ENCODE peak calls at places on chromosomes 13 and 19, in seven cellular contexts. Z is fibroblast of lung, U is neuronal stem cell, H is trophoblast cell, J is GM23248, E is Karpas-422, P is IMR-90. C is an unnamed sample.

GRCh38 chr13:113584205-113584869 is at the start of gene TFDP1:
- DNase-seq in Z (peak), U (peak), H (peak), J (peak), E (peak), P (peak), C (no peak)

GRCh38 chr13:32947886-32948285 is 68.3 kb upstream of the KL start:
- DNase-seq in Z (no peak), U (no peak), H (no peak), J (no peak), E (no peak), P (no peak), C (no peak)

GRCh38 chr13:106484755-106485193 is 50.7 kb downstream of the EFNB2 start:
- DNase-seq in Z (peak), U (no peak), H (no peak), J (no peak), E (no peak), P (peak), C (no peak)

GRCh38 chr13:21014666-21015170 is 46.7 kb downstream of the LATS2 start:
- DNase-seq in Z (peak), U (no peak), H (no peak), J (peak), E (no peak), P (peak), C (no peak)

GRCh38 chr19:46656541-46656940 is 4.4 kb downstream of the DACT3 start:
- DNase-seq in Z (no peak), U (no peak), H (no peak), J (no peak), E (no peak), P (no peak), C (no peak)

GRCh38 chr13:48050550-48050949 is 13.0 kb downstream of the NUDT15 start:
- DNase-seq in Z (no peak), U (no peak), H (no peak), J (no peak), E (no peak), P (no peak), C (no peak)

GRCh38 chr13:96967248-96967745 is 27.0 kb downstream of the OXGR1 start:
- DNase-seq in Z (no peak), U (no peak), H (no peak), J (peak), E (peak), P (no peak), C (no peak)

GRCh38 chr19:9597027-9597426 is 12.7 kb upstream of the ZNF121 start:
- DNase-seq in Z (peak), U (no peak), H (peak), J (peak), E (no peak), P (peak), C (no peak)

GRCh38 chr13:109722068-109722467 is 64.3 kb downstream of the IRS2 start:
- DNase-seq in Z (no peak), U (no peak), H (no peak), J (no peak), E (no peak), P (no peak), C (no peak)

GRCh38 chr13:113110852-113111315 is 5.3 kb downstream of the F7 start:
- DNase-seq in Z (no peak), U (no peak), H (no peak), J (no peak), E (no peak), P (no peak), C (no peak)

GRCh38 chr13:24063281-24063851 is 97.2 kb upstream of the SPATA13 start:
- DNase-seq in Z (peak), U (no peak), H (no peak), J (no peak), E (no peak), P (no peak), C (no peak)

GRCh38 chr13:93977986-93978385 is 501.5 kb downstream of the DCT start:
- DNase-seq in Z (peak), U (no peak), H (no peak), J (no peak), E (no peak), P (no peak), C (no peak)

GRCh38 chr19:11673608-11674041 is 65.1 kb downstream of the ZNF823 start:
- DNase-seq in Z (peak), U (peak), H (peak), J (peak), E (peak), P (peak), C (no peak)

GRCh38 chr13:43368003-43368402 is 344.6 kb downstream of the DNAJC15 start:
- DNase-seq in Z (peak), U (no peak), H (no peak), J (peak), E (no peak), P (peak), C (no peak)

GRCh38 chr13:95524270-95524901 is 28.1 kb upstream of the CLDN10 start:
- DNase-seq in Z (no peak), U (no peak), H (no peak), J (peak), E (no peak), P (no peak), C (peak)

GRCh38 chr13:37475151-37475550 is 123.4 kb downstream of the POSTN start:
- DNase-seq in Z (no peak), U (no peak), H (no peak), J (no peak), E (no peak), P (peak), C (no peak)

DNA sequence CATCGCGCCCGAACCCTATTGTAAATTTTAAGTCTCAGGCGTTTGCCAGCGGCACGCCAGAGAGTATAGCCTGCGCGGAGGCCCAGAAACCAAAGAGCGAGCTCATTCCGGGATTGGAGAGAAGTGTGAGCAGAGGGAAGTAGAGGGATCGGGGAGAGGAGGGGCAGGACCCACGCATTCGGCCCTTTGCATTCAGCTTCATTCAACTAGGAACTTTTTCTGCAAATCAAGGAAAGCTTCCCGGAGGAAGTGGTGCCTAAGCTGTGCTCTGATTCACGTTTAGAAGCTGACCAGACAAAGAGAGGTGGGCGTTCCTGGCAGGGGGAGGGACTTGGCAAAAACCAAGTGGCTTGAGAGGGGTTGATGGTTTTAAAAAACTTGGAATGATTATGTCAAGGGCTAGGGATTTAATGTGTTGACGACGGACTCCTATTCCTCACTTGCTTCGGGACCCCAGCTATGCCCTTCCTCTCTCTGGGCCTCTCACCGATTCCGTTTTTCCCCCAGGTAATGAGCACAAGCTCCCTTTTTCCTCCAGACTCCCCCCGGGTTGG is 858 bp upstream of the PRMT1 start:
- DNase-seq in Z (peak), U (peak), H (peak), J (peak), E (peak), P (peak), C (peak)
- H3K4me3 ChIP-seq in Z (peak), U (peak), H (peak), J (peak), E (peak), P (peak), C (peak)

DNA sequence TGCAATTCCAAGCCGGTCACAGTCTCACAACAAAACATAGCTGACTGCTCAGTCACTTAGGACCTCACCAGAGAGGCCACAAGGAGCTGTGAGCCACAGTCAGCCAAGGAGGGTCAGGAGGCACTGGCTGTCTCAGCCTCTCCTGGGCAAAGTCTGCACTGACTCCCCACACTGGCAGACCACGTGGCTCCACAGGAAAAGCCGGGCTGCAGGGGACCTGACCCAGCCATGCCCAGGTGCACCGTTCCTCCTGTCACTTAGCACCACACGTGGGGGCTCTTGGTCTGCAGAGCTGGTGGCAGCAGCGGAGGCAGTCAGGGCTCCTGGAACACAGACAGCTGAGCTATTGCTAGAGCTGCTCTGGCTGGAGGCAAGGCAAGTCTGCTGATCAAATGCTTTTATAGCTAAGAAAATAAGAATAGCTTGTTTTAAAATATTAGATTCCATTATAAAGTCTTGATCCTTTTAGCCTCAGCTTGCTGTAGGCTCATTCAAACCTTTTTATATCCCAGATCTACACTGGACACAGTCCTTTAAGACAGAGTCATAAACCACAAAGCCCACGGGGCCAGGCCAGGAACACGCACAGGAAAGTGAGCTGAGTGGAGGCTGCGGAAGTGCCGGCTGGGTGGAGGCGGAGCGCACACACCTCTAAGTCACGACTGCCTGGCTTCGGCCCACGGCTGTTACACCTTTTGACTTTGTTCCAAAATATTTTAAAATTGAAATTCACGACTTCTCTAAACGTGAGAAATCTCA is 744.1 kb downstream of the UQCRFS1 start:
- DNase-seq in Z (peak), U (no peak), H (no peak), J (peak), E (no peak), P (no peak), C (no peak)
- H3K4me2 ChIP-seq in Z (no peak), U (no peak), H (no peak), J (peak), E (no peak), P (no peak), C (peak)

GRCh38 chr13:85879014-85879413 is 79.8 kb upstream of the SLITRK6 start:
- DNase-seq in Z (no peak), U (no peak), H (no peak), J (no peak), E (no peak), P (no peak), C (no peak)
- H3K9ac ChIP-seq in Z (no peak), U (no peak), H (no peak), J (no peak), E (no peak), P (no peak), C (no peak)

GRCh38 chr13:40995997-40996396 is 23.1 kb downstream of the ELF1 start:
- DNase-seq in Z (no peak), U (no peak), H (no peak), J (no peak), E (no peak), P (no peak), C (no peak)
- H3K4me3 ChIP-seq in Z (no peak), U (no peak), H (no peak), J (no peak), E (no peak), P (no peak), C (no peak)

DNA sequence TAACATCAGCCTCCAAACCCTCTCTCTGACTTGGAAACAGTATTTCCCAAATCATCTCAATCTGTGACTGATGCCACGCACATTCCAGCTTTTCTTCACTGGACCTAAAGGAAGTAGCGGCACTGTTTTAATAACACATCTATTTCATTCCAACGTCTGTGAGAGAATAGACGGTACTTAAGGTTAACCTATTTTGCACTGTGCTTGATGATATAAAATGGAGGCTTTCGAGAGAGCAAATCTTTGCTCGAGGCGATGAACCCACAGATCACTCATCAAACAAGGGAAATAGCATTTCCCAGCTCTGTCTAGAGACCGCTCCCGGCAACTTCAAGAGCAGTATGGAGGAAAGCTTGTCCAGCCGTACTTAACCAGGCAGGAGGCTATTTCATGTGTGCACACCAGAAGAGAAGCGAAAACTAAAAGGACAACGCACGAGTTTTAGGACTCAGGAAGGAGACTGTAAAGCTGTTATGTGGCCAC is 2.9 kb downstream of the UBL3 start:
- DNase-seq in Z (peak), U (no peak), H (no peak), J (peak), E (no peak), P (peak), C (no peak)
- H3K4me2 ChIP-seq in Z (peak), U (peak), H (peak), J (peak), E (no peak), P (peak), C (peak)

GRCh38 chr13:46012404-46012803 is 40.1 kb downstream of the ZC3H13 start:
- DNase-seq in Z (no peak), U (no peak), H (no peak), J (peak), E (no peak), P (no peak), C (no peak)

GRCh38 chr13:46010148-46010547 is 42.4 kb downstream of the ZC3H13 start:
- DNase-seq in Z (no peak), U (no peak), H (no peak), J (peak), E (no peak), P (no peak), C (no peak)

GRCh38 chr13:46016216-46016615 is 36.3 kb downstream of the ZC3H13 start:
- DNase-seq in Z (no peak), U (no peak), H (no peak), J (no peak), E (no peak), P (no peak), C (no peak)

DNA sequence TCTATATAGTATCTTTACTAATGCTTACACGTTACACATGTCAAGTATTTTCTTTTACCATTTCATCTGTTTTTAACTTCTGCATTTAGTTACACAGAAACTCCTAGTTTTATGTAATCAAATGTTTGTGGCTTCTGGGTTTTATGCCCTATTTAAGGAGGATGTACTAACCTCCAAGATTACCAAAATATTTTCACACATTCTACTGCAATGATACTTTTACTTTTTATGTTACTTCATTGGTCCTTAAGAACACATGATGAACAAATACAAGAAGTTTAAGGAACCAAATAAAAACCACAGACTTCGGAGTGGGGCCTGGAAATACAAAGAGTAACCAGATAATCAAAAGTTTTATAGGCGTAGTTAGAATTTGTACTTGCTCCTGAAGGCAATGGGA is 37.2 kb downstream of the ZC3H13 start:
- DNase-seq in Z (peak), U (no peak), H (no peak), J (no peak), E (no peak), P (no peak), C (no peak)
- H3K9ac ChIP-seq in Z (no peak), U (no peak), H (no peak), J (no peak), E (no peak), P (no peak), C (no peak)

GRCh38 chr19:54207908-54208783 is 7.5 kb downstream of the RPS9 start:
- DNase-seq in Z (peak), U (no peak), H (peak), J (peak), E (peak), P (peak), C (no peak)
- H3K4me3 ChIP-seq in Z (no peak), U (no peak), H (no peak), J (no peak), E (no peak), P (no peak), C (no peak)